ENCODE peak calls at places on chromosomes 7 and 10, in eight cellular contexts. M is EL; O is stimulated activated naive CD8-positive, alpha-beta T cell treated with anti-CD3 and anti-CD28 coated beads, Interleukin-15, amount 100 ng/mL, for 72 hours; C is iPS DF 19.7; W is body of pancreas; R is putamen; Q is D721Med; Y is T47D. I is an unnamed sample.
A peak's percentile ranks its signal among the peaks of the same experiment; 100 is the strongest.

GRCh38 chr7:140390466-140391190 is 7.7 kb downstream of the SLC37A3 start:
- DNase-seq in M (no peak), O (peak; percentile 31), C (no peak), W (peak; percentile 15), R (no peak), Q (no peak), Y (no peak), I (no peak)

GRCh38 chr10:114060456-114060855 is 16.8 kb downstream of the ADRB1 start:
- DNase-seq in M (no peak), O (no peak), C (no peak), W (no peak), R (no peak), Q (no peak), Y (no peak), I (no peak)

GRCh38 chr10:2207246-2207922 is 470.1 kb upstream of the ADARB2 start:
- DNase-seq in M (no peak), O (no peak), C (no peak), W (no peak), R (no peak), Q (no peak), Y (peak; percentile 6), I (no peak)

GRCh38 chr7:4731803-4732202 is 43.6 kb upstream of the AP5Z1 start:
- DNase-seq in M (no peak), O (no peak), C (no peak), W (no peak), R (no peak), Q (no peak), Y (no peak), I (no peak)

GRCh38 chr10:36473122-36473521 is 652.3 kb upstream of the ANKRD30A start:
- DNase-seq in M (no peak), O (no peak), C (no peak), W (no peak), R (no peak), Q (no peak), Y (no peak), I (no peak)

GRCh38 chr7:51023547-51023946 is 240.9 kb upstream of the GRB10 start:
- DNase-seq in M (no peak), O (no peak), C (no peak), W (no peak), R (no peak), Q (no peak), Y (no peak), I (no peak)

GRCh38 chr10:43128958-43129706 is 9.1 kb upstream of the CSGALNACT2 start:
- DNase-seq in M (peak; percentile 92), O (peak; percentile 40), C (no peak), W (peak; percentile 64), R (no peak), Q (no peak), Y (no peak), I (no peak)

GRCh38 chr10:16943301-16944080 is 126.3 kb upstream of the RSU1 start:
- DNase-seq in M (peak; percentile 16), O (no peak), C (no peak), W (no peak), R (no peak), Q (no peak), Y (no peak), I (no peak)

GRCh38 chr10:113071446-113071845 is 121.4 kb downstream of the TCF7L2 start:
- DNase-seq in M (no peak), O (no peak), C (no peak), W (peak; percentile 90), R (no peak), Q (no peak), Y (no peak), I (no peak)

GRCh38 chr10:61835909-61836232 is 65.6 kb upstream of the ARID5B start:
- DNase-seq in M (peak; percentile 72), O (no peak), C (no peak), W (no peak), R (no peak), Q (no peak), Y (no peak), I (no peak)

GRCh38 chr7:108245523-108246226 is 115.5 kb upstream of the LAMB4 start:
- DNase-seq in M (no peak), O (no peak), C (no peak), W (no peak), R (no peak), Q (no peak), Y (no peak), I (no peak)

GRCh38 chr7:50805425-50806130 is 22.9 kb upstream of the GRB10 start:
- DNase-seq in M (peak; percentile 55), O (no peak), C (no peak), W (no peak), R (no peak), Q (no peak), Y (no peak), I (no peak)

GRCh38 chr10:14748471-14748870 is 26.2 kb downstream of the FAM107B start:
- DNase-seq in M (no peak), O (no peak), C (no peak), W (peak; percentile 34), R (no peak), Q (no peak), Y (no peak), I (no peak)

GRCh38 chr7:98166668-98166970 is 44.6 kb upstream of the BHLHA15 start:
- DNase-seq in M (no peak), O (no peak), C (no peak), W (no peak), R (no peak), Q (no peak), Y (no peak), I (no peak)

GRCh38 chr10:92590623-92591549 is 2.0 kb upstream of the KIF11 start:
- DNase-seq in M (peak; percentile 66), O (peak; percentile 40), C (no peak), W (peak; percentile 36), R (peak; percentile 42), Q (no peak), Y (no peak), I (no peak)

GRCh38 chr7:22129819-22130580 is 184.3 kb upstream of the CDCA7L start:
- DNase-seq in M (no peak), O (no peak), C (no peak), W (no peak), R (no peak), Q (no peak), Y (no peak), I (no peak)

GRCh38 chr10:96588060-96588554 is 1.3 kb upstream of the TM9SF3 start:
- DNase-seq in M (no peak), O (no peak), C (no peak), W (peak; percentile 28), R (no peak), Q (no peak), Y (no peak), I (no peak)

GRCh38 chr7:157876469-157877285 is 539.9 kb downstream of the DNAJB6 start:
- DNase-seq in M (no peak), O (no peak), C (no peak), W (no peak), R (no peak), Q (no peak), Y (no peak), I (no peak)

GRCh38 chr10:35027567-35027966 is 62.6 kb downstream of the CUL2 start:
- DNase-seq in M (peak; percentile 29), O (no peak), C (no peak), W (no peak), R (no peak), Q (no peak), Y (no peak), I (peak; percentile 42)

GRCh38 chr10:89419548-89419947 is 5.2 kb downstream of the IFIT5 start:
- DNase-seq in M (no peak), O (no peak), C (no peak), W (no peak), R (no peak), Q (no peak), Y (no peak), I (no peak)

GRCh38 chr10:86730227-86730626 is 26.2 kb upstream of the BMPR1A start:
- DNase-seq in M (peak; percentile 8), O (no peak), C (no peak), W (peak; percentile 68), R (peak; percentile 27), Q (no peak), Y (no peak), I (no peak)

GRCh38 chr10:878333-878753 is 53.2 kb downstream of the LARP4B start:
- DNase-seq in M (no peak), O (no peak), C (no peak), W (peak; percentile 48), R (no peak), Q (no peak), Y (no peak), I (no peak)

GRCh38 chr10:96288151-96288621 is 16.0 kb upstream of the DNTT start:
- DNase-seq in M (no peak), O (no peak), C (no peak), W (no peak), R (no peak), Q (no peak), Y (no peak), I (no peak)

GRCh38 chr10:61164458-61165160 is 220.6 kb upstream of the RHOBTB1 start:
- DNase-seq in M (peak; percentile 8), O (no peak), C (no peak), W (peak; percentile 76), R (no peak), Q (no peak), Y (no peak), I (no peak)

GRCh38 chr10:71598673-71599072 is 120.9 kb downstream of the C10orf105 start:
- DNase-seq in M (peak; percentile 20), O (no peak), C (no peak), W (peak; percentile 82), R (peak; percentile 92), Q (no peak), Y (no peak), I (no peak)

GRCh38 chr10:29623797-29624196 is 11.0 kb downstream of the SVIL start:
- DNase-seq in M (no peak), O (no peak), C (no peak), W (no peak), R (no peak), Q (no peak), Y (no peak), I (no peak)

GRCh38 chr10:65796472-65796871 is 1129.4 kb upstream of the LRRTM3 start:
- DNase-seq in M (no peak), O (no peak), C (no peak), W (no peak), R (no peak), Q (no peak), Y (no peak), I (no peak)

GRCh38 chr10:15719899-15720634 is at the start of gene ITGA8:
- DNase-seq in M (peak; percentile 38), O (no peak), C (no peak), W (no peak), R (no peak), Q (no peak), Y (no peak), I (peak; percentile 19)

GRCh38 chr10:111338798-111339197 is 262.0 kb downstream of the ADRA2A start:
- DNase-seq in M (no peak), O (no peak), C (no peak), W (no peak), R (no peak), Q (no peak), Y (no peak), I (no peak)

GRCh38 chr10:123878666-123879311 is 12.8 kb downstream of the CPXM2 start:
- DNase-seq in M (peak; percentile 46), O (no peak), C (no peak), W (no peak), R (no peak), Q (no peak), Y (no peak), I (no peak)

GRCh38 chr7:42046483-42046882 is 190.5 kb downstream of the GLI3 start:
- DNase-seq in M (no peak), O (no peak), C (no peak), W (no peak), R (no peak), Q (no peak), Y (no peak), I (no peak)

GRCh38 chr10:4825868-4826787 is at the start of gene AKR1E2:
- DNase-seq in M (peak; percentile 87), O (peak; percentile 85), C (peak; percentile 78), W (peak; percentile 91), R (peak; percentile 65), Q (peak; percentile 35), Y (peak; percentile 90), I (no peak)

GRCh38 chr10:33066558-33067236 is 108.7 kb upstream of the ITGB1 start:
- DNase-seq in M (peak; percentile 92), O (no peak), C (no peak), W (peak; percentile 5), R (no peak), Q (no peak), Y (no peak), I (no peak)

GRCh38 chr10:970311-971149 is 17.7 kb upstream of the GTPBP4 start:
- DNase-seq in M (peak; percentile 18), O (no peak), C (no peak), W (peak; percentile 71), R (no peak), Q (no peak), Y (no peak), I (no peak)

I was measured in NCI-H1694 treated with DMSO at 0.1 percent for 48 hours.